ENCODE peak calls at places on chromosomes 2 and 18, in ten cellular contexts. G is fibroblast of the aortic adventitia, E is lower leg skin, S is cardiac muscle cell, I is dorsolateral prefrontal cortex, J is WERI-Rb-1, V is left lung, C is heart right ventricle, W is sigmoid colon, A is cardiac fibroblast. T is an unnamed sample.

GRCh38 chr2:230924470-230925341 is at the start of gene GPR55:
- DNase-seq in V (peak; percentile 59), A (no peak), C (no peak), E (peak; percentile 82), G (no peak), S (no peak), J (peak; percentile 45), W (peak; percentile 60), I (peak; percentile 48), T (no peak)

GRCh38 chr2:69114534-69114933 is 101.6 kb downstream of the ANTXR1 start:
- DNase-seq in S (no peak), J (no peak), C (no peak), G (no peak), E (no peak), V (no peak), W (no peak), I (no peak), A (no peak), T (no peak)

GRCh38 chr18:46073474-46074331 is 1.6 kb upstream of the PSTPIP2 start:
- DNase-seq in E (peak; percentile 72), G (peak; percentile 82), A (peak; percentile 74), W (no peak), J (peak; percentile 60), S (peak; percentile 67), I (no peak), V (no peak), C (no peak), T (peak; percentile 85)

GRCh38 chr18:72541871-72542690 is 2.1 kb downstream of the CBLN2 start:
- DNase-seq in I (no peak), J (peak; percentile 47), A (no peak), G (no peak), S (peak; percentile 48), W (no peak), E (no peak), V (no peak), C (no peak), T (no peak)

GRCh38 chr18:45962866-45963265 is 4.3 kb downstream of the EPG5 start:
- DNase-seq in C (no peak), I (no peak), G (peak; percentile 54), J (no peak), E (no peak), A (peak; percentile 62), S (no peak), V (no peak), W (no peak), T (peak; percentile 81)

GRCh38 chr2:72159211-72159610 is 11.5 kb upstream of the CYP26B1 start:
- DNase-seq in G (no peak), W (no peak), J (no peak), C (no peak), S (no peak), I (no peak), E (peak; percentile 37), A (no peak), V (no peak), T (no peak)

GRCh38 chr2:70469961-70470360 is 83.7 kb downstream of the TGFA start:
- DNase-seq in V (no peak), I (no peak), E (no peak), S (no peak), C (no peak), W (no peak), G (no peak), J (no peak), A (no peak), T (no peak)

GRCh38 chr18:55446996-55447671 is 140.9 kb downstream of the TCF4 start:
- DNase-seq in A (no peak), G (no peak), C (no peak), I (no peak), E (no peak), J (no peak), W (no peak), S (no peak), V (no peak), T (no peak)

GRCh38 chr2:215833531-215834162 is 179.7 kb downstream of the MREG start:
- DNase-seq in V (no peak), W (no peak), I (no peak), C (no peak), E (no peak), S (no peak), J (no peak), A (peak; percentile 86), G (peak; percentile 63), T (peak; percentile 96)

GRCh38 chr2:72770879-72771461 is 54.9 kb downstream of the EXOC6B start:
- DNase-seq in J (peak; percentile 61), S (peak; percentile 83), G (peak; percentile 87), E (no peak), A (peak; percentile 83), C (no peak), V (no peak), I (no peak), W (peak; percentile 72), T (peak; percentile 85)

GRCh38 chr2:176685908-176686307 is 416.7 kb downstream of the MTX2 start:
- DNase-seq in G (no peak), A (no peak), C (no peak), J (no peak), I (no peak), S (no peak), V (no peak), E (no peak), W (no peak), T (no peak)

GRCh38 chr18:10376735-10377134 is 77.7 kb upstream of the APCDD1 start:
- DNase-seq in A (no peak), G (no peak), S (no peak), E (no peak), W (no peak), V (no peak), J (no peak), I (no peak), C (peak; percentile 28), T (no peak)

GRCh38 chr2:2527162-2527561 is 196.1 kb upstream of the MYT1L start:
- DNase-seq in E (no peak), V (no peak), S (no peak), J (no peak), I (no peak), G (no peak), W (peak; percentile 19), C (no peak), A (no peak), T (no peak)

GRCh38 chr2:181106789-181107418 is 126.5 kb downstream of the UBE2E3 start:
- DNase-seq in A (peak; percentile 89), G (peak; percentile 84), I (no peak), J (no peak), E (no peak), V (no peak), S (no peak), C (no peak), W (no peak), T (peak; percentile 98)

GRCh38 chr2:44949329-44950151 is 8.0 kb downstream of the SIX3 start:
- DNase-seq in I (peak; percentile 22), C (no peak), S (peak; percentile 82), E (no peak), V (no peak), J (peak; percentile 92), W (no peak), G (peak; percentile 46), A (peak; percentile 65), T (peak; percentile 75)
- H3K4me3 ChIP-seq in I (no peak overlapping the region), C (peak overlapping the region; percentile 31), S (peak overlapping the region; percentile 23), E (no peak overlapping the region), V (no peak overlapping the region), J (peak overlapping the region; percentile 45), W (no peak overlapping the region), G (no peak overlapping the region), A (no peak overlapping the region), T (peak overlapping the region; percentile 39)

DNA sequence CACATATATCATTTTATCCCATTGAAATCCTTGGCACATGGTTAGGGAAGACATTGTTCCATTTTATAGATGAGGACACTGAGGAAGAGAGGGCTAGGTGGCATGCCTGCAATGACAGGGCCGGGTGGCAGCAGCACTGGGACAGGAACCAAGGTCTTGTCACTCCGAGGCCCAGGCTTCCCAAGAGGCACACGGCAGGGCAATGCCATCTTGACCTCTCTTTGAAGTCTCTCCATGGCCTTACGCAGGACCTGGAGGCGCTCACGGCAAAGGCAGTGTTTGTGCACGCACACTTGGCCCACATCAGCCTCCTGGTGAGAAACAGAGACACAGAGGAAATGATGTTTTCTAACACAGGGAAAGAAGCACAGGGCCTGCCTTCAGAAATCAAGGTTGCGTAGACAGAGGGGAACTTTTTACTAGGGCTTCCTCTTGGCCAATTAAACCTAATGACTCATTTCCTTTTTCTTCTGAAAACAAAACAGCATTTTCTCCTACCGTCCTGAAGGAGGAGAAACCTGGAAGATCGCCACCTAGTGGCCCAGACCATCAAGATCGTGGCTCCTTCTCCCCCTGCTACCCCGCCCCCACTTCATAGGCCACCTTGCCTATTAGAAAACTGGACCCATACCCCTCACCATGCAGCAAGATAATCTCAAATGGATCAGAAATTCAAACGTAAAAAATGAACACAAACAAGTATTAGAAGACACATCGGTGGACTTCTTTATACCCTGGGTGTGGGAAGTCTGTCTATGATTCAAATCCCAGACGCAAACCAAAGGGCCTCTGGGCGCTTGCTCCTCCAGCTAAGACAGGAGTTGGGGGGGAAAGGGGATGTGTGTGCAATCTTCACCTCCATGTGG is 74.6 kb upstream of the SP3 start:
- DNase-seq in V (peak; percentile 91), E (peak; percentile 96), S (peak; percentile 91), W (peak; percentile 95), A (peak; percentile 98), C (peak; percentile 82), I (peak; percentile 71), G (peak; percentile 97), J (peak; percentile 88), T (peak; percentile 98)
- H3K4me3 ChIP-seq in V (no peak overlapping the region), E (no peak overlapping the region), S (no peak overlapping the region), W (no peak overlapping the region), A (no peak overlapping the region), C (no peak overlapping the region), I (peak overlapping the region; percentile 31), G (no peak overlapping the region), J (no peak overlapping the region), T (peak overlapping the region; percentile 17)

DNA sequence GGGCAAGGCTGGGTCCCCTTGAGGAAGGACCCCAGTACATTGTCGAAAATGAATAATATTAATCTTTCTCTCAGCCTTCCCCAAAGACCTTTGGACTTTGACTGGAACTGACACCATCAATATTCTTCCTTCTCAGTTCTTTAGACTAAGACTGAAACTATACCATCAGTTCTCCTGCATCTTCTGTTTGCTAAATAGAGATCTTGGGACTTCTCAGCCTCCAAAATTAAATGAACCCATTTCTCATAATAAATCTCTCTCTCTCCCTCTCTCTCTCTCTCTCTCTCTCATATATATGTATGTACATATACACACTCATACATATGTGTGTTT is 39.7 kb upstream of the VRK2 start:
- DNase-seq in G (no peak), E (no peak), V (no peak), I (no peak), J (no peak), S (no peak), C (no peak), W (no peak), A (no peak), T (no peak)
- H3K4me3 ChIP-seq in G (no peak overlapping the region), E (no peak overlapping the region), V (no peak overlapping the region), I (no peak overlapping the region), J (no peak overlapping the region), S (no peak overlapping the region), C (no peak overlapping the region), W (no peak overlapping the region), A (no peak overlapping the region), T (no peak overlapping the region)

DNA sequence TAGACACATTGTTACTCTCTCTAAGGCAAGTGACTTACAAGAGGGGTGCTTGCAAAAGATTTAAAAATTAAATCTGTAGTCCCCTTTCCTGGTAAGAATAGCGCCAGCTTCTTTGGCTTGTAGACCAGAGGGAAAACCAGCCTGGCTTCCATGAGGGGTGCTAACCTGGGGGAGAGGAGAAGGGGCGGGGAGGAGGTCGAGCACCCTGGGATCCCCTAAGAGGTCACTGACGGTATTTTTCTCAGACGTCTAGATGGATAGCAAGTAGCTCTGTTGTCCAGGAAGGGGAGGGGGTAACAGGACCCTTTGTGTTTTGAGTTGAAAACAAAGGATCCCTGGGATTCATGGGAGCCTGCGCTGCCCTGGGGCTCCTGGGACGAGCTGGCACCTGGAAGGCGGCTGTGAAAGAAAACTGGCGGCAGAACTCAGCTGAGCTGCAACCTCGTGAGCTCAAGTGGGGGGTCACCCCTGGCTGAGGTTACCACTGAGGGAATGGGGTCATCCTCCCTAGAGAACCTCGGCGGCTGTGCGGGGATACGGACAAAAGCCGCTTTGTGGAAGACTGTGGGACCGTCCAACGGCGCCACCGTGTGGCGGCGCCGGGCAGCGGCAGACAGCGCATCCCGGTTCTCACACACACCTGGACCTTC is 37.8 kb upstream of the MRPL19 start:
- DNase-seq in I (peak; percentile 56), V (peak; percentile 49), J (peak; percentile 67), G (peak; percentile 54), C (peak; percentile 55), E (peak; percentile 90), S (peak; percentile 66), A (peak; percentile 58), W (no peak), T (peak; percentile 63)
- H3K4me3 ChIP-seq in I (peak overlapping the region; percentile 36), V (no peak overlapping the region), J (peak overlapping the region; percentile 36), G (peak overlapping the region; percentile 51), C (peak overlapping the region; percentile 12), E (no peak overlapping the region), S (peak overlapping the region; percentile 14), A (peak overlapping the region; percentile 28), W (no peak overlapping the region), T (peak overlapping the region; percentile 48)

T was measured in choroid plexus epithelial cell.